ENCODE peak calls at places on chromosomes 3 and 15, in five cellular contexts. E is A549, Z is heart right ventricle, R is psoas muscle, T is endothelial cell. B is an unnamed sample.

GRCh38 chr3:114878119-114878839 is 268.8 kb downstream of the ZBTB20 start:
- DNase-seq in T (no peak), R (no peak), Z (no peak), E (peak), B (no peak)

GRCh38 chr3:116135462-116135861 is 309.8 kb downstream of the LSAMP start:
- DNase-seq in Z (peak), R (no peak), E (no peak), T (no peak), B (no peak)

GRCh38 chr15:77497108-77497737 is 76.5 kb downstream of the HMG20A start:
- DNase-seq in T (no peak), E (no peak), Z (peak), R (peak), B (peak)

GRCh38 chr3:129162729-129163579 is 2.1 kb upstream of the ISY1 start:
- DNase-seq in R (no peak), Z (no peak), T (no peak), E (peak), B (no peak)

GRCh38 chr3:64022451-64023186 is 675 bp downstream of the PSMD6 start:
- DNase-seq in T (peak), Z (no peak), E (no peak), R (no peak), B (no peak)

GRCh38 chr15:98856540-98856907 is 151.1 kb downstream of the PGPEP1L start:
- DNase-seq in Z (no peak), E (peak), R (no peak), T (no peak), B (no peak)

GRCh38 chr3:37800022-37800493 is 61.6 kb upstream of the CTDSPL start:
- DNase-seq in Z (no peak), R (no peak), E (no peak), T (no peak), B (no peak)

GRCh38 chr15:74134387-74135027 is 4.1 kb downstream of the ISLR2 start:
- DNase-seq in Z (no peak), E (peak), R (peak), T (peak), B (no peak)

GRCh38 chr3:63642488-63642887 is 10.0 kb upstream of the SNTN start:
- DNase-seq in R (no peak), T (no peak), Z (no peak), E (no peak), B (no peak)

GRCh38 chr3:182682263-182683229 is 110.8 kb upstream of the ATP11B start:
- DNase-seq in T (peak), Z (peak), E (peak), R (peak), B (peak)

GRCh38 chr3:188914556-188914955 is 257.2 kb upstream of the TPRG1 start:
- DNase-seq in T (no peak), R (no peak), Z (no peak), E (no peak), B (no peak)

GRCh38 chr3:176262071-176262470 is 935.2 kb downstream of the TBL1XR1 start:
- DNase-seq in Z (no peak), E (no peak), R (no peak), T (no peak), B (no peak)

GRCh38 chr3:127823590-127823857 is 1.2 kb upstream of the MGLL start:
- DNase-seq in E (no peak), R (no peak), Z (no peak), T (no peak), B (no peak)

GRCh38 chr15:58923696-58924300 is 9.7 kb downstream of the SLTM start:
- DNase-seq in Z (no peak), T (no peak), E (no peak), R (peak), B (no peak)

GRCh38 chr15:66775127-66776105 is 73.4 kb downstream of the SMAD6 start:
- DNase-seq in R (no peak), T (no peak), Z (peak), E (no peak), B (no peak)

GRCh38 chr15:85429522-85429921 is 49.1 kb downstream of the AKAP13 start:
- DNase-seq in E (no peak), Z (no peak), T (no peak), R (no peak), B (no peak)

GRCh38 chr3:69095636-69096035 is 10.9 kb downstream of the ARL6IP5 start:
- DNase-seq in E (no peak), R (no peak), T (no peak), Z (no peak), B (no peak)

GRCh38 chr15:65595960-65596359 is 15.0 kb downstream of the INTS14 start:
- DNase-seq in R (no peak), E (peak), T (peak), Z (no peak), B (no peak)

GRCh38 chr3:100912976-100913375 is 80.2 kb downstream of the ABI3BP start:
- DNase-seq in T (no peak), E (no peak), Z (no peak), R (no peak), B (no peak)

DNA sequence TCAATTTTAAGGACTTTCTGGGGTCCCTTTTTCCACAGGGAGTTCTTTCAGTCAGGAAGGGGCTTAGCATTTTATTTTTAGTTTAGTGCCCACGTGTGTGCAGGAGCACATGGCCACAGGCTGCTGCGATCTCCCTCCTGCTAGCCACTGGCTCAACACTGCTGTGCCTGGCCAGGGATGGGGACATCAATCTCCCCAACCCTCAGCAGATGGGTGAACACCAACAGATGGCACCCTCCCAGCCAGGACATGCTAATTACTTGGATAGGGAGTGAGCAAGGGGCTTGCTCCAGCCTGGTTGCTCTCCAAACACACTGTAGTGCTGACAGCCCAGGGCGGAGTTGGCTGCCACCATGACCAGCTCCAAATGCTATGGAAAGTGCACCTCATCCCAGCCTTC is 7.4 kb upstream of the RIOX2 start:
- DNase-seq in E (peak), T (no peak), Z (peak), R (no peak), B (no peak)
- TF ChIP-seq CTCF in E (no peak), T (no peak), Z (no peak), R (no peak), B (no peak)

GRCh38 chr15:50137893-50138292 is 18.9 kb upstream of the ATP8B4 start:
- DNase-seq in R (no peak), E (no peak), T (no peak), Z (no peak), B (no peak)

GRCh38 chr15:50140097-50140496 is 21.1 kb upstream of the ATP8B4 start:
- DNase-seq in R (no peak), T (no peak), E (no peak), Z (no peak), B (no peak)

GRCh38 chr15:50135123-50135541 is 16.1 kb upstream of the ATP8B4 start:
- DNase-seq in T (no peak), R (no peak), Z (no peak), E (peak), B (no peak)

GRCh38 chr15:50137330-50137761 is 18.3 kb upstream of the ATP8B4 start:
- DNase-seq in E (peak), Z (no peak), T (no peak), R (no peak), B (no peak)

DNA sequence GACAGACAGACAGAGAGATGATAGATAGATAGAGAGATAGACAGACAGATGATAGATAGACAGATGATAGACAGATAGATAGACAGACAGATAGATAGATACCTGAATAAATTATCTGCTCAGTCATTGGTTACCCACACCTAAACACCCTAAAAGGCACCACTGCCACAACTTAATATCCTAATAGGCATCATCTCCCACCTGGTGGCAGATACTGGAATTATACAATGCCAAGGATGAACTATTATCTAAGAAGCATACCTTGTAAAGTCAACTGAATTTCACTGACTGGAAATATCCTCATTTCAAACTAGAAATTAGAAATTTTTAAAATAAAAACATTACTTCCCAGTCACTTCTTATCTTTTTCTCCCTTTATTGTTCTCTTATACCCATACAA is 19.4 kb upstream of the ATP8B4 start:
- DNase-seq in Z (no peak), E (peak), R (no peak), T (no peak), B (no peak)
- TF ChIP-seq CTCF in Z (no peak), E (peak), R (no peak), T (peak), B (no peak)

GRCh38 chr3:195181107-195181498 is 89.9 kb downstream of the XXYLT1 start:
- DNase-seq in T (no peak), Z (no peak), E (no peak), R (no peak), B (no peak)

GRCh38 chr3:195181781-195182469 is 89.0 kb downstream of the XXYLT1 start:
- DNase-seq in T (no peak), Z (no peak), R (no peak), E (no peak), B (no peak)

GRCh38 chr3:195178124-195178910 is 92.6 kb downstream of the XXYLT1 start:
- DNase-seq in Z (peak), T (no peak), E (no peak), R (no peak), B (no peak)

GRCh38 chr3:195180490-195181106 is 90.4 kb downstream of the XXYLT1 start:
- DNase-seq in T (peak), Z (no peak), R (no peak), E (no peak), B (no peak)

DNA sequence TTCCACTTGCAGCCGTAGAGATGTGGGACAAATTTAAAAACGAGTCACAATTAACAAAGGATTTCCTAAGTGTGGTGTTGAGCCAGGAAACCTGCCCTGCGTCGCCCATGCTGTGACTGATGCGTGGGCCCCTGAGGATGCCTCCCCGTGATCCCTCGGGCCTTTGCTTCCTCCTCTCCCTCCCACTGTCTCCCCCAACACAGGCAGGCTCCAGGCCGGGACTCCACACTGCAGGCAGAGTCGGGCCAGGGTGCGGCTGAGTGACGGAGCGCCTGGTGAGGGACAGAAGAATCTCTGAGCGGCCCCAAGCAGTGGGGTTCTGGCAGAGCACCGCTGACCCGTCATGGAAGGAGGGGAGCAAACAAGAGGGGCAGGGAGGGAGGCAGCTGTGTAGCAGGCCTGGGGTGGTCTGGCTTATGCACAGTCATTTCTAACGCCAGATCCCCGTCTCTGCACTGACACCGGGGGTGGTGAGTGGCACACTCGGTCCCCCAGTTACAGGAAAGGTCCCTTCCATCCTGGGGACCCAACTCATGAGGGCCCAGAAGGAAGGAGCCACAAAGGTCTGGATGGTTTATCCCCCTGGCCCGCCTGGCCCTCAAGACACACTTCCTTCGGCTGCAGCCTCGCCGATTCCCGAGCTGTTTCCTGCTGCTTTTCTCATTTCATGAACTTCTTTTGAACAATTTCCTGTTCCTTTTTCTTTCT is 91.0 kb downstream of the XXYLT1 start:
- DNase-seq in Z (peak), E (no peak), R (no peak), T (peak), B (no peak)
- TF ChIP-seq CTCF in Z (no peak), E (no peak), R (no peak), T (no peak), B (no peak)

GRCh38 chr15:31870336-31871158 is 159.8 kb upstream of the CHRNA7 start:
- DNase-seq in Z (peak), R (peak), E (peak), T (peak), B (peak)

GRCh38 chr15:31867536-31868442 is 162.5 kb upstream of the CHRNA7 start:
- DNase-seq in T (peak), Z (peak), E (peak), R (peak), B (no peak)

GRCh38 chr15:31871887-31872281 is 158.4 kb upstream of the CHRNA7 start:
- DNase-seq in R (no peak), E (no peak), T (no peak), Z (no peak), B (no peak)

GRCh38 chr15:31869640-31870335 is 160.5 kb upstream of the CHRNA7 start:
- DNase-seq in T (peak), Z (no peak), R (peak), E (no peak), B (no peak)

DNA sequence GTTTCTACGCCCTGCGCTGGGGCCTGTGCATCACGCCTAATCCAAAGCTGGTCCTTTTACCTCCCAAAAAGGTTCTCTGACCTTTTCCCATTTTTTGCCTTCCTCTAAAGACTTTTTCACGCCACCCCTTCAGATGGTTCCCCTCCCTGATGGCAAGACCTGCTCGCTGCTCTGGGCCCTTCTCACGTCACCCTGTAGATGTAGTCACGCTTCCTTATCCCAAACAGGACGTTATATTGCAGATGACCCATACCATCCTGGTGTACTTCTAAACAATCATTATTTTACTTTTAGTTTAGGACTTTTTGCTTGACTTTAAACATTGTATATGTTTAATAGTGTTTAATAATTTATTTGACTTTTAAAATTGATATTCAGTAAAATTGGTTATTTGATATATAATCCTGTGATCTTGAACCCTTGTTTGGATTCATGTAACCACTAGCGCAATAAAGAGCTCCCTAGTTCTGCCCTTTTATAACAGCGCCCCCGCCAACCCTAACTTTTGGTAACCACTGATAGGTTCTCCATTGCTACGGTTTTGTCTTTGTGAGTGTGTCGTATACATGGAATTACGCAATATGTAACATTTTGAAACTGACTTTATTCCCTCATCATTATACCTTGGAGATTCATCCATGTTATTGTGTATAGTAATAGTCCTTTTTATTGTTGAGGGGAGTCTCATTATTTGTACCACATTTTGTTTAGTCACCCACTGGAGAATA is 159.0 kb upstream of the CHRNA7 start:
- DNase-seq in E (no peak), Z (no peak), T (no peak), R (no peak), B (no peak)
- TF ChIP-seq CTCF in E (no peak), Z (no peak), T (no peak), R (no peak), B (no peak)

GRCh38 chr3:138692152-138692551 is 83.6 kb downstream of the FAIM start:
- DNase-seq in Z (no peak), E (no peak), R (no peak), T (no peak), B (no peak)
- TF ChIP-seq CTCF in Z (no peak), E (no peak), R (no peak), T (no peak), B (no peak)

DNA sequence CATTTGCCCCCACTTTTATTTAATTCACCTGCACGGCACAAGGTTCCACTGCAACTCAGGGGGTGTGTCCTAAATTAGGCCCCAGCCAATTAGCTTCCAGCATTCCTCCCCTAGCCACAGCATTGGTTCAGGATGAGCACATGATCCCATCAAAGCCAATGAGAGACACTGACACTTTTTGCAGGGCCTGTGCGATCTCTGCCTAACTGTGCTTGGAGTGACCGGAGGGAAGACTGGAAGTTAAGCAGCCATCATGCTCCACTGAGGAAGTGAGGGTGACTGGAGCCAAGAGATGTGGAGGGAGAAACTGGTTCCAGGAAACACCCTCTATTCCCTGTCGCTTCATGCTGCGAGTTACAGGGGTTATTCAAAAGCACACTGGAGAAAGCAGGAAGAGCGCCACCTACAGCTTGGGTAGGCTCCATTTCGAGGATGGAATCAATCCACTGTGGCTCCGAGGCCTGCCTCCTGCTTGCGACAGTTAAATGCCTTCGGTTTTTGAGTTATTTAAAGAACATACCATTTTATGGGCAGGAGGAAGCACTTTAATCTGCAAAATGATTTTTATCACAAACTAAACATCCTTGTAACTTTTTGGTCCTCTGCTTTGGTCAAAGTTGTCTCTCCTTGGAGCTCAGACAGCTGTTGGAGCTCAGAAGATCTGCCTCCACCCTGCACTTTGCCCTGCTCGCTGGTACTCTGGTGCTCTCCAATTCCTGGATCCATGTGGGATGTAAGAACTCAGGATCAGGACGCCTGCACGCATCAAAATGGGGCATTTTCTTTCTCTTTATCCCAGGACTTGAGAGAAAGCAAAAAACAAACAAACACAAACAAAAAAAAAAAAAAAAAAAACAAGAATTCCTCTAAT is 122.4 kb upstream of the WNT5A start:
- DNase-seq in E (no peak), R (no peak), Z (no peak), T (no peak), B (no peak)
- TF ChIP-seq CTCF in E (no peak), R (no peak), Z (no peak), T (peak), B (no peak)

GRCh38 chr15:76059320-76060097 is at the start of gene TMEM266:
- DNase-seq in E (peak), T (peak), Z (peak), R (peak), B (no peak)
- TF ChIP-seq CTCF in E (no peak), T (no peak), Z (no peak), R (no peak), B (no peak)

B was measured in osteocyte.